ENCODE peak calls at places on chromosomes 11 and 22, in seven cellular contexts. One of them, this sample, is unnamed.

GRCh38 chr11:32574446-32574845 is 9.2 kb upstream of the EIF3M start:
- DNase-seq in fibroblast of mammary gland: no peak
- DNase-seq in HEK293T: no peak
- DNase-seq in AG20443: no peak
- DNase-seq in hypothalamus: no peak
- DNase-seq in transverse colon: no peak
- DNase-seq in NAMALWA: no peak
- DNase-seq in this sample: no peak

GRCh38 chr11:24779791-24780190 is 282.9 kb downstream of the LUZP2 start:
- DNase-seq in fibroblast of mammary gland: no peak
- DNase-seq in HEK293T: no peak
- DNase-seq in AG20443: no peak
- DNase-seq in hypothalamus: no peak
- DNase-seq in transverse colon: no peak
- DNase-seq in NAMALWA: no peak
- DNase-seq in this sample: no peak

GRCh38 chr11:115500547-115501503 is 3.4 kb downstream of the CADM1 start:
- DNase-seq in fibroblast of mammary gland: no peak
- DNase-seq in HEK293T: no peak
- DNase-seq in AG20443: no peak
- DNase-seq in hypothalamus: no peak
- DNase-seq in transverse colon: no peak
- DNase-seq in NAMALWA: peak; percentile 13
- DNase-seq in this sample: no peak

GRCh38 chr22:38762607-38763006 is 6.8 kb upstream of the SUN2 start:
- DNase-seq in fibroblast of mammary gland: no peak
- DNase-seq in HEK293T: no peak
- DNase-seq in AG20443: no peak
- DNase-seq in hypothalamus: no peak
- DNase-seq in transverse colon: no peak
- DNase-seq in NAMALWA: no peak
- DNase-seq in this sample: no peak

GRCh38 chr22:31393890-31394289 is 5.5 kb upstream of the DRG1 start:
- DNase-seq in fibroblast of mammary gland: no peak
- DNase-seq in HEK293T: no peak
- DNase-seq in AG20443: no peak
- DNase-seq in hypothalamus: no peak
- DNase-seq in transverse colon: no peak
- DNase-seq in NAMALWA: peak; percentile 55
- DNase-seq in this sample: no peak

GRCh38 chr11:4922304-4922703 is 1.8 kb downstream of the OR51G1 start:
- DNase-seq in fibroblast of mammary gland: no peak
- DNase-seq in HEK293T: no peak
- DNase-seq in AG20443: no peak
- DNase-seq in hypothalamus: no peak
- DNase-seq in transverse colon: no peak
- DNase-seq in NAMALWA: no peak
- DNase-seq in this sample: no peak

GRCh38 chr11:46220313-46220712 is 57.1 kb upstream of the CREB3L1 start:
- DNase-seq in fibroblast of mammary gland: no peak
- DNase-seq in HEK293T: no peak
- DNase-seq in AG20443: no peak
- DNase-seq in hypothalamus: no peak
- DNase-seq in transverse colon: no peak
- DNase-seq in NAMALWA: no peak
- DNase-seq in this sample: no peak

GRCh38 chr11:72951193-72951592 is 137.0 kb downstream of the ATG16L2 start:
- DNase-seq in fibroblast of mammary gland: peak; percentile 64
- DNase-seq in HEK293T: no peak
- DNase-seq in AG20443: no peak
- DNase-seq in hypothalamus: no peak
- DNase-seq in transverse colon: no peak
- DNase-seq in NAMALWA: no peak
- DNase-seq in this sample: no peak

GRCh38 chr22:37276771-37277170 is 5.5 kb upstream of the CYTH4 start:
- DNase-seq in fibroblast of mammary gland: peak; percentile 45
- DNase-seq in HEK293T: peak; percentile 46
- DNase-seq in AG20443: peak; percentile 52
- DNase-seq in hypothalamus: no peak
- DNase-seq in transverse colon: no peak
- DNase-seq in NAMALWA: no peak
- DNase-seq in this sample: no peak

GRCh38 chr11:32039149-32039548 is 51.7 kb upstream of the RCN1 start:
- DNase-seq in fibroblast of mammary gland: no peak
- DNase-seq in HEK293T: no peak
- DNase-seq in AG20443: no peak
- DNase-seq in hypothalamus: no peak
- DNase-seq in transverse colon: no peak
- DNase-seq in NAMALWA: no peak
- DNase-seq in this sample: no peak

GRCh38 chr22:27515091-27515523 is 286.4 kb downstream of the MN1 start:
- DNase-seq in fibroblast of mammary gland: peak; percentile 28
- DNase-seq in HEK293T: no peak
- DNase-seq in AG20443: no peak
- DNase-seq in hypothalamus: no peak
- DNase-seq in transverse colon: no peak
- DNase-seq in NAMALWA: no peak
- DNase-seq in this sample: no peak

GRCh38 chr11:74871037-74871436 is 77.9 kb downstream of the XRRA1 start:
- DNase-seq in fibroblast of mammary gland: peak; percentile 21
- DNase-seq in HEK293T: no peak
- DNase-seq in AG20443: no peak
- DNase-seq in hypothalamus: no peak
- DNase-seq in transverse colon: no peak
- DNase-seq in NAMALWA: no peak
- DNase-seq in this sample: no peak

GRCh38 chr11:96052921-96053631 is 129.2 kb upstream of the MTMR2 start:
- DNase-seq in fibroblast of mammary gland: no peak
- DNase-seq in HEK293T: no peak
- DNase-seq in AG20443: no peak
- DNase-seq in hypothalamus: no peak
- DNase-seq in transverse colon: no peak
- DNase-seq in NAMALWA: no peak
- DNase-seq in this sample: no peak

GRCh38 chr11:59918494-59918893 is 19.7 kb upstream of the OOSP1 start:
- DNase-seq in fibroblast of mammary gland: peak; percentile 15
- DNase-seq in HEK293T: no peak
- DNase-seq in AG20443: peak; percentile 43
- DNase-seq in hypothalamus: no peak
- DNase-seq in transverse colon: no peak
- DNase-seq in NAMALWA: no peak
- DNase-seq in this sample: no peak

GRCh38 chr22:41366323-41367014 is 15.3 kb upstream of the TEF start:
- DNase-seq in fibroblast of mammary gland: no peak
- DNase-seq in HEK293T: no peak
- DNase-seq in AG20443: no peak
- DNase-seq in hypothalamus: no peak
- DNase-seq in transverse colon: no peak
- DNase-seq in NAMALWA: no peak
- DNase-seq in this sample: no peak

GRCh38 chr11:8812438-8812837 is 98.6 kb upstream of the AKIP1 start:
- DNase-seq in fibroblast of mammary gland: peak; percentile 73
- DNase-seq in HEK293T: no peak
- DNase-seq in AG20443: no peak
- DNase-seq in hypothalamus: no peak
- DNase-seq in transverse colon: no peak
- DNase-seq in NAMALWA: no peak
- DNase-seq in this sample: no peak

GRCh38 chr11:60951909-60952741 is at the start of gene SLC15A3:
- DNase-seq in fibroblast of mammary gland: peak; percentile 16
- DNase-seq in HEK293T: no peak
- DNase-seq in AG20443: peak; percentile 64
- DNase-seq in hypothalamus: no peak
- DNase-seq in transverse colon: peak; percentile 72
- DNase-seq in NAMALWA: peak; percentile 92
- DNase-seq in this sample: peak; percentile 77

GRCh38 chr11:105389952-105390351 is 219.9 kb upstream of the GRIA4 start:
- DNase-seq in fibroblast of mammary gland: no peak
- DNase-seq in HEK293T: no peak
- DNase-seq in AG20443: no peak
- DNase-seq in hypothalamus: no peak
- DNase-seq in transverse colon: no peak
- DNase-seq in NAMALWA: no peak
- DNase-seq in this sample: no peak

This sample was measured in memory B cell.